ENCODE peak calls at places on chromosomes 2 and 18, in eight cellular contexts. A is H1, G is right lobe of liver, X is IMR-90, Z is prostate gland, H is A549, K is Peyer's patch, J is tibial nerve. T is an unnamed sample.

GRCh38 chr2:36568533-36569246 is 29.3 kb downstream of the FEZ2 start:
- DNase-seq in K (no peak), X (peak; percentile 66), H (peak; percentile 85), A (no peak), Z (no peak), G (no peak), J (no peak), T (no peak)

GRCh38 chr2:137826373-137827372 is 137.6 kb upstream of the HNMT start:
- DNase-seq in J (no peak), A (no peak), G (no peak), H (no peak), Z (no peak), X (no peak), K (no peak), T (no peak)

GRCh38 chr2:131042161-131042775 is 51.0 kb downstream of the FAM168B start:
- DNase-seq in Z (no peak), K (no peak), J (no peak), H (no peak), G (no peak), X (no peak), A (no peak), T (peak; percentile 55)

GRCh38 chr2:103788875-103789715 is 1027.3 kb downstream of the TMEM182 start:
- DNase-seq in H (peak; percentile 19), X (no peak), K (no peak), G (peak; percentile 61), Z (no peak), J (no peak), A (no peak), T (peak; percentile 1)

GRCh38 chr2:226423498-226423960 is 376.1 kb downstream of the IRS1 start:
- DNase-seq in J (peak; percentile 10), A (no peak), Z (peak; percentile 4), X (peak; percentile 51), K (no peak), H (no peak), G (no peak), T (no peak)

GRCh38 chr18:50720281-50720680 is 99.5 kb downstream of the MRO start:
- DNase-seq in K (no peak), X (no peak), G (no peak), H (no peak), Z (no peak), A (no peak), J (no peak), T (no peak)

GRCh38 chr2:25324251-25324650 is 17.5 kb downstream of the DNMT3A start:
- DNase-seq in X (no peak), A (no peak), Z (no peak), K (no peak), G (no peak), H (no peak), J (no peak), T (no peak)

GRCh38 chr18:72086421-72086820 is 457.7 kb downstream of the CBLN2 start:
- DNase-seq in H (peak; percentile 32), K (no peak), A (no peak), Z (no peak), J (no peak), X (no peak), G (no peak), T (no peak)

GRCh38 chr2:24365051-24365450 is 4.7 kb upstream of the ITSN2 start:
- DNase-seq in A (no peak), G (peak; percentile 66), J (peak; percentile 68), H (peak; percentile 55), K (peak; percentile 83), Z (peak; percentile 33), X (no peak), T (no peak)

GRCh38 chr18:21747764-21748693 is 7.4 kb downstream of the MIB1 start:
- DNase-seq in Z (no peak), J (no peak), K (no peak), X (no peak), G (no peak), H (no peak), A (no peak), T (no peak)

GRCh38 chr18:36633961-36634412 is 194.8 kb downstream of the TPGS2 start:
- DNase-seq in J (no peak), X (no peak), H (no peak), G (no peak), A (no peak), Z (no peak), K (no peak), T (no peak)

GRCh38 chr18:685438-685837 is 27.0 kb downstream of the ENOSF1 start:
- DNase-seq in G (no peak), A (no peak), H (peak; percentile 20), Z (no peak), K (no peak), J (no peak), X (no peak), T (no peak)

GRCh38 chr18:683531-683930 is 26.1 kb downstream of the TYMS start:
- DNase-seq in G (peak; percentile 59), X (no peak), H (no peak), A (no peak), Z (no peak), K (no peak), J (no peak), T (no peak)

GRCh38 chr18:686339-687111 is 25.9 kb downstream of the ENOSF1 start:
- DNase-seq in J (no peak), Z (no peak), H (no peak), X (peak; percentile 23), K (no peak), G (no peak), A (peak; percentile 66), T (no peak)

GRCh38 chr18:692841-693240 is 19.6 kb downstream of the ENOSF1 start:
- DNase-seq in H (no peak), J (no peak), X (no peak), K (no peak), A (no peak), Z (no peak), G (no peak), T (no peak)

DNA sequence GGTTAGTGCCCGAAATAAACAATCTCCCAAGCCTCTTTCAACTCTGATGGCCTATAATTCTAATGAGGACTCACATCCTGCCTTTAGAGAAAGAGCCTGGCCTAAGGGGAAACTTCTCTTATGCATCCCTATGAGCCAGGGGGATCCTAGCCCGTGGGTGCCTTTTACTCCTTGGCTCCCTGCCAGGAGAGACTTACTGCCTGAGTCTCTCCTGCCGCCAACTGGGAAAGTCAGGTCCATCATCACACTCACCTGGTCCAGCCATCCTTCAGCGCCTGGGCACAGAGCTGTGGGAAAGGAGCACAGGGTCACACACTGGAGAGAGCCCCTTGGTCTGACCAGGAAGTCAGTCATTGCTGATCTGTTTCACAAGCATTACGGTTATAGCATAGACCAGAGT is 24.1 kb downstream of the ENOSF1 start:
- DNase-seq in G (no peak), K (no peak), J (no peak), H (no peak), A (no peak), X (no peak), Z (no peak), T (no peak)
- TF ChIP-seq POLR2A in G (no peak), K (no peak), J (no peak), H (no peak), A (no peak), X (no peak), Z (no peak), T (no peak)

DNA sequence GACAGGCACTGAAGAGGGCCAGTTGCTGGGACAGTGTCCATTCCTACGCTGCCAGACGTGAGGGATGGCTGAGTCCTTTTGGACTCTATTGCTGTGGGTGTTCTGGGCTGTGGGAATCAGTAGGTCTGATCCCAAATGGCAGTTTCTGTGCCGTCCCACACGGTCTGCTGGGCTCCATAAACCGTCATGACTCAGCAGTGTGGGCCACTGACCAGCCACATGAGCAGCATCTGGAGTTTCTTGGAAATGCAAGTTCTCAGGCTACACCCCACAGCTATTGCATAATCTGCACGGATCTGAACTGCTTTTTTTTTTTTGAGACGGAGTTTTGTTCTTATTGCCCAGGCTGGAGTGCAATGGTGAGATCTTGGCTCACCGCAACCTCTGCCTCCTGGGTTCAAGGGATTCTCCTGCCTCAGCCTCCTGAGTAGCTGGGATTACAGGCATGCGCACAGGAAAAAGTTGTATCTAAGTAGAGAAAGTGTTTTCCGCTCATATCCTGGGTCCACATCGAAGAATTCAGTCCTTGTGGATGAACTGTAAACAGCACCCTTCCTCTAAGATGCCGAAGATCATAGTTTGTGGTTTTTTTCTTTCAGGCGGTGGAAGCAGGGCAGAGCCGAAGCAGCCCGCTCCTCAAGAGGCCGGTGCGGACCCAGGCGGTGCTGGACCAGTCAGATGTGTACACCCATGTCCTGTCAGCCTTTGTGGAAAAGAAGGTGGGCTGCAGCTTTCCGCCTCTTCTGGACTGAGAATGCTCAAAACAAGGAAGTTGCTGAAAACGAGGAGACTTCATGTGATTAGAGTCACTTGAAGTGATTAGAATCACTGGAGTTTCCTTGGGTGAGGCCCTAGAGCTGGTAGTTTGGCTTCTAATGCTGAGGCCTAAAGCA is 25.5 kb downstream of the RMC1 start:
- DNase-seq in G (no peak), J (no peak), H (no peak), A (no peak), K (no peak), X (peak; percentile 26), Z (no peak), T (no peak)
- TF ChIP-seq POLR2A in G (no peak), J (no peak), H (no peak), A (no peak), K (no peak), X (no peak), Z (no peak), T (no peak)

DNA sequence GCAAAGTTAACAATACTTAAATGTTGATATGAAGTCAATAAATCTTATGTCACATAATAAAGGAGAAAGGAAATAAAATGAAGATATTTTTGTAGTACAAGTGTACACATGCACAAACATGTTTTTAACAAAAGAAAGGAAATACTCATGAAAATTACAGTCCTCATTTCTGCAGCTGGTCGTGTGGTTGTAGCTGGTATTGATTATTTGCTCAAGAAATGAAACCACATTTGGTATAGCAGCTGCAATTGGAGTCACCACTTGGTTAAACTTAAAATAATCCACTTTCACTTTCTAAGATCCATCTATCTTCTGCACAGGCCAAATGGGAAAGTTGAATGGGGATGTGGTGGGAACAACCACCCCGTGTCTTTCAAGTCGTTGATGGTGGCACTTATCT is 580.5 kb upstream of the NRXN1 start:
- DNase-seq in K (no peak), G (no peak), X (no peak), J (no peak), Z (no peak), H (no peak), A (no peak), T (no peak)
- TF ChIP-seq POLR2A in K (no peak), G (no peak), X (no peak), J (no peak), Z (no peak), H (no peak), A (no peak), T (no peak)

GRCh38 chr2:230324503-230324902 is 2.5 kb upstream of the SP140L start:
- DNase-seq in A (no peak), K (no peak), J (no peak), Z (no peak), H (no peak), G (no peak), X (no peak), T (no peak)

GRCh38 chr2:230322561-230323384 is 4.2 kb upstream of the SP140L start:
- DNase-seq in K (no peak), G (no peak), H (no peak), Z (no peak), J (no peak), A (no peak), X (no peak), T (no peak)

GRCh38 chr2:230325316-230326243 is 1.4 kb upstream of the SP140L start:
- DNase-seq in X (no peak), J (no peak), A (no peak), K (no peak), G (no peak), Z (no peak), H (no peak), T (no peak)

GRCh38 chr2:230321031-230321430 is 6.0 kb upstream of the SP140L start:
- DNase-seq in Z (no peak), J (no peak), X (no peak), H (no peak), K (no peak), A (no peak), G (no peak), T (no peak)

GRCh38 chr2:230323385-230324106 is 3.4 kb upstream of the SP140L start:
- DNase-seq in H (peak; percentile 45), J (no peak), K (no peak), G (no peak), X (no peak), A (no peak), Z (no peak), T (no peak)
- TF ChIP-seq POLR2A in H (no peak), J (no peak), K (no peak), G (no peak), X (no peak), A (no peak), Z (no peak), T (no peak)

T was measured in H54.